ENCODE peak calls at places on chromosomes 16 and 17, in ten cellular contexts. I is NCI-H1436, P is NCI-H2081, D is kidney, M is GM12865, K is glomerular endothelial cell, G is NCI-H460, L is DMS79, N is lower leg skin, U is choroid plexus epithelial cell. V is an unnamed sample.

GRCh38 chr16:2535644-2536021 is 2.2 kb upstream of the PDPK1 start:
- DNase-seq in P (no peak), M (no peak), L (no peak), D (no peak), N (peak), U (peak), G (no peak), K (no peak), I (no peak), V (no peak)

GRCh38 chr16:83117810-83118209 is 491.0 kb downstream of the CDH13 start:
- DNase-seq in I (no peak), U (no peak), L (no peak), P (no peak), D (no peak), G (no peak), N (no peak), M (no peak), K (no peak), V (no peak)

GRCh38 chr17:40157972-40158371 is 17.6 kb downstream of the CASC3 start:
- DNase-seq in K (no peak), U (no peak), P (no peak), D (no peak), N (no peak), L (no peak), M (no peak), I (no peak), G (no peak), V (no peak)

GRCh38 chr16:8889893-8890548 is 7.9 kb downstream of the LITAFD start:
- DNase-seq in K (no peak), D (peak), U (no peak), N (no peak), G (no peak), L (no peak), I (no peak), M (no peak), P (no peak), V (no peak)

GRCh38 chr16:30076276-30076791 is 540 bp downstream of the PPP4C start:
- DNase-seq in P (no peak), L (no peak), N (no peak), K (no peak), I (no peak), D (peak), U (no peak), G (no peak), M (no peak), V (no peak)

GRCh38 chr17:33080091-33080490 is 88.4 kb downstream of the SPACA3 start:
- DNase-seq in L (no peak), N (no peak), P (no peak), K (no peak), U (no peak), D (no peak), I (no peak), M (no peak), G (no peak), V (no peak)

GRCh38 chr17:80316927-80317705 is 56.5 kb downstream of the RNF213 start:
- DNase-seq in K (no peak), L (no peak), U (no peak), I (no peak), P (no peak), M (no peak), G (no peak), D (no peak), N (peak), V (no peak)

GRCh38 chr16:31477220-31478216 is 5.4 kb upstream of the SLC5A2 start:
- DNase-seq in G (no peak), U (no peak), N (no peak), L (no peak), M (no peak), P (no peak), D (peak), I (no peak), K (no peak), V (peak)

GRCh38 chr17:74768069-74768762 is 7.9 kb downstream of the NAT9 start:
- DNase-seq in L (no peak), M (no peak), D (peak), P (no peak), N (peak), U (peak), K (no peak), I (no peak), G (no peak), V (no peak)

GRCh38 chr16:67833035-67833417 is 9.1 kb upstream of the THAP11 start:
- DNase-seq in U (peak), M (no peak), K (no peak), D (no peak), L (no peak), I (no peak), P (no peak), N (no peak), G (no peak), V (no peak)